ENCODE peak calls at places on chromosomes 3 and 15, in five cellular contexts. One of them, this sample, is unnamed.

GRCh38 chr15:25718597-25718996 is 144.5 kb downstream of the ATP10A start:
- DNase-seq in K562: no peak
- DNase-seq in H1: no peak
- DNase-seq in keratinocyte: no peak
- DNase-seq in HepG2: no peak
- DNase-seq in this sample: no peak

GRCh38 chr15:99409097-99409473 is 156.7 kb upstream of the MEF2A start:
- DNase-seq in K562: no peak
- DNase-seq in H1: peak; percentile 58
- DNase-seq in keratinocyte: peak; percentile 19
- DNase-seq in HepG2: peak; percentile 66
- DNase-seq in this sample: peak; percentile 60

GRCh38 chr3:64878372-64878771 is 190.6 kb upstream of the ADAMTS9 start:
- DNase-seq in K562: no peak
- DNase-seq in H1: no peak
- DNase-seq in keratinocyte: peak; percentile 13
- DNase-seq in HepG2: no peak
- DNase-seq in this sample: peak; percentile 84

GRCh38 chr3:124352143-124352528 is 360.2 kb upstream of the ROPN1 start:
- DNase-seq in K562: no peak
- DNase-seq in H1: no peak
- DNase-seq in keratinocyte: no peak
- DNase-seq in HepG2: no peak
- DNase-seq in this sample: no peak

GRCh38 chr3:187536185-187536584 is 134.0 kb downstream of the SST start:
- DNase-seq in K562: no peak
- DNase-seq in H1: no peak
- DNase-seq in keratinocyte: no peak
- DNase-seq in HepG2: no peak
- DNase-seq in this sample: no peak

GRCh38 chr3:128794067-128794768 is 68.2 kb downstream of the RAB7A start:
- DNase-seq in K562: no peak
- DNase-seq in H1: no peak
- DNase-seq in keratinocyte: peak; percentile 88
- DNase-seq in HepG2: no peak
- DNase-seq in this sample: no peak

GRCh38 chr15:42137461-42138261 is 18.8 kb downstream of the PLA2G4F start:
- DNase-seq in K562: no peak
- DNase-seq in H1: peak; percentile 56
- DNase-seq in keratinocyte: no peak
- DNase-seq in HepG2: peak; percentile 48
- DNase-seq in this sample: no peak

GRCh38 chr3:154188846-154189245 is 67.7 kb downstream of the ARHGEF26 start:
- DNase-seq in K562: no peak
- DNase-seq in H1: no peak
- DNase-seq in keratinocyte: no peak
- DNase-seq in HepG2: no peak
- DNase-seq in this sample: no peak

GRCh38 chr3:160210799-160211221 is 14.4 kb upstream of the C3orf80 start:
- DNase-seq in K562: no peak
- DNase-seq in H1: no peak
- DNase-seq in keratinocyte: no peak
- DNase-seq in HepG2: peak; percentile 11
- DNase-seq in this sample: no peak

DNA sequence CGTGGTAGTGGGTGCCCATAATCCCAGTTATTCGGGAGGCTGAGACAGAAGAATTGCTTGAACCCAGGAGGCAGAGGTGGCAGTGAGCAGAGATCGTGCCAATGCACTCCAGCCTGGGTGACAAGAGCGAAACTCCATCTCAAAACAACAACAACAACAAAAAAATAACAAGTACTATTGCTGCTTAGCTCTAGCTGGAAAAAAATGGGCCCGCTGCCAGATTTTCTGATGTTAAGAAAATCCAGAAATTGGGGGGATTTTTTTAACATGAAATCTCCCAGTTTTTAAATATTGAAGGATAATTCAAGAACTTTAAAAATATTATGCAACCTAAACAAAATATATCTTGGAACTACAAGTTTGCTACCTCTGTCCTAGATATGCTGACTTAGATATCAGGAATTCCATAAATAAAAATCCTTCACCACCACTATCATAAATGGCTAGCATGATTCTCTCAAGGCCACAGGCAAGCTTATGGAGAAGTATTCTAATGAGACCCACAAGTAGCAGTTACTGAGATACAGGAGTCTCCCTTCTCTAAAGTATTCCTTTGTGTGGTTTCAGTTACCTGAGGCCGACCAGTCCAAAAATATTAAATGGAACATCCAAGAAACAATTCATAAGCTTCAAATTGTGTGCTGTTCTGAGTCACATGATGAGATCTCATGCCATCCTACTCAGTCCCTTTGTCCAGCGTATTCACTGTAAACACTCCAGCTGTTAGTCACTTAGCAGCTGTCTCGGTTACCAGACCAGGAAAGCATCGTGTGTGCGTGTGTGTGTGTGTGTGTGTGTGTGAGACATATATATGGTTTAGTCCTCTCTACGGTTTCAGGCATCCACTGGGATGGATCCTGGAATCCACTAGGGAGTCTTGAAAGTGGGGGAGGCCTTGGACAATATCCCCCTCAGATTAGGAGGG is 277.2 kb downstream of the TBL1XR1 start:
- DNase-seq in K562: no peak
- DNase-seq in H1: no peak
- DNase-seq in keratinocyte: no peak
- DNase-seq in HepG2: peak; percentile 18
- DNase-seq in this sample: no peak
- H2AFZ ChIP-seq in K562: peak overlapping the region; percentile 87
- H2AFZ ChIP-seq in H1: peak overlapping the region; percentile 33
- H2AFZ ChIP-seq in keratinocyte: no peak overlapping the region
- H2AFZ ChIP-seq in HepG2: no peak overlapping the region
- H2AFZ ChIP-seq in this sample: peak overlapping the region; percentile 11

GRCh38 chr15:91488452-91488851 is 365.1 kb upstream of the SLCO3A1 start:
- DNase-seq in K562: no peak
- DNase-seq in H1: no peak
- DNase-seq in keratinocyte: no peak
- DNase-seq in HepG2: no peak
- DNase-seq in this sample: no peak

GRCh38 chr15:91482799-91483198 is 370.7 kb upstream of the SLCO3A1 start:
- DNase-seq in K562: peak; percentile 15
- DNase-seq in H1: no peak
- DNase-seq in keratinocyte: no peak
- DNase-seq in HepG2: no peak
- DNase-seq in this sample: no peak

GRCh38 chr15:91480426-91480825 is 373.1 kb upstream of the SLCO3A1 start:
- DNase-seq in K562: no peak
- DNase-seq in H1: no peak
- DNase-seq in keratinocyte: no peak
- DNase-seq in HepG2: no peak
- DNase-seq in this sample: no peak

GRCh38 chr15:91478717-91479191 is 374.8 kb upstream of the SLCO3A1 start:
- DNase-seq in K562: peak; percentile 55
- DNase-seq in H1: no peak
- DNase-seq in keratinocyte: no peak
- DNase-seq in HepG2: no peak
- DNase-seq in this sample: no peak

GRCh38 chr15:91484141-91484540 is 369.4 kb upstream of the SLCO3A1 start:
- DNase-seq in K562: no peak
- DNase-seq in H1: no peak
- DNase-seq in keratinocyte: no peak
- DNase-seq in HepG2: no peak
- DNase-seq in this sample: no peak
- H3K4me1 ChIP-seq in K562: peaks cover 12% of the 10 kb centered on the region
- H3K4me1 ChIP-seq in H1: no peaks in the 10 kb centered on the region
- H3K4me1 ChIP-seq in keratinocyte: no peaks in the 10 kb centered on the region
- H3K4me1 ChIP-seq in HepG2: no peaks in the 10 kb centered on the region
- H3K4me1 ChIP-seq in this sample: peaks cover 5% of the 10 kb centered on the region

DNA sequence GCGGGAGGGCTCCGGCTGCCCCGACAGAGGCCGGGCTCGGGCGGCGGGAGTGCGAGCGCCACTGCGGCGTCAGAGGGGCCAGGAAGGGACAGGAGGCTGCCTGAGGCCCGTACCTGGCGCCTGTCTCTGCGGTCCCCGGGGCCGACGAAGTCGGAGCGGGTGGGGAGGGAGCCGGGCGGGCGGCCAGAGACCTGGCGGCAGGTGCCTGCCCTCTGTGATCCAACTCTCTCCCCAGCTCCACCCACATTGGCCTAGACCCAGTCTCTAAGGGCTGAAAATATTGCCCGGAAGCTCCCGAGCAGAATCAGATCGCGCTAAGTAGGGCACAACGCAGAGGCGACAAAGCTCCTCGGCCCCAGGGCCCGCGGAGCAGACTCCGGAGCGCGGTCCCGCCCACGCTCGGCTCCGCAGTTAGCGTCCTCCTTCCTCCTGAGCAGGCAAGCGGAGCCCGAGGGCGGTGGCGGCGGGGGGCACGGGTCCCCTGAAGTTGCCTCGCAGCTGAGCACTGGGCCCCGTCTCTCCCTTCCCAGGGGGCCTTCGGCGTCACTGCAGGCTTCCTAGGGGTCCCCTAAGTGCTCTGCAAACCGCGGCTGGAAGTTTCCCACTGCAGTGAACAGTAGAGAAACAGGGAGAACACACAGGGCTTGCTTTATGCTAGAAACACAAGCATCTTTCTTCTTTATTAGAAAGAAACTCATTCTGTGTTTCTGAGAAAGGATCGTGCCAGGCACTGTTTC is at the start of gene MAN2A2:
- DNase-seq in K562: peak; percentile 80
- DNase-seq in H1: peak; percentile 82
- DNase-seq in keratinocyte: no peak
- DNase-seq in HepG2: peak; percentile 15
- DNase-seq in this sample: no peak
- TF ChIP-seq EZH2 in K562: no peak
- TF ChIP-seq EZH2 in H1: peak; percentile 52
- TF ChIP-seq EZH2 in keratinocyte: no peak
- TF ChIP-seq EZH2 in HepG2: no peak
- TF ChIP-seq EZH2 in this sample: no peak

GRCh38 chr15:64930778-64931240 is 19.1 kb downstream of the ANKDD1A start:
- DNase-seq in K562: no peak
- DNase-seq in H1: peak; percentile 39
- DNase-seq in keratinocyte: no peak
- DNase-seq in HepG2: no peak
- DNase-seq in this sample: no peak
- H2AFZ ChIP-seq in K562: no peak overlapping the region
- H2AFZ ChIP-seq in H1: no peak overlapping the region
- H2AFZ ChIP-seq in keratinocyte: no peak overlapping the region
- H2AFZ ChIP-seq in HepG2: no peak overlapping the region
- H2AFZ ChIP-seq in this sample: no peak overlapping the region

GRCh38 chr15:64099379-64099778 is 3.6 kb downstream of the SNX1 start:
- DNase-seq in K562: no peak
- DNase-seq in H1: no peak
- DNase-seq in keratinocyte: no peak
- DNase-seq in HepG2: no peak
- DNase-seq in this sample: no peak
- H3K4me1 ChIP-seq in K562: peaks cover 12% of the 10 kb centered on the region
- H3K4me1 ChIP-seq in H1: peaks cover 6% of the 10 kb centered on the region
- H3K4me1 ChIP-seq in keratinocyte: peaks cover 40% of the 10 kb centered on the region
- H3K4me1 ChIP-seq in HepG2: peaks cover 56% of the 10 kb centered on the region
- H3K4me1 ChIP-seq in this sample: peaks cover 19% of the 10 kb centered on the region

DNA sequence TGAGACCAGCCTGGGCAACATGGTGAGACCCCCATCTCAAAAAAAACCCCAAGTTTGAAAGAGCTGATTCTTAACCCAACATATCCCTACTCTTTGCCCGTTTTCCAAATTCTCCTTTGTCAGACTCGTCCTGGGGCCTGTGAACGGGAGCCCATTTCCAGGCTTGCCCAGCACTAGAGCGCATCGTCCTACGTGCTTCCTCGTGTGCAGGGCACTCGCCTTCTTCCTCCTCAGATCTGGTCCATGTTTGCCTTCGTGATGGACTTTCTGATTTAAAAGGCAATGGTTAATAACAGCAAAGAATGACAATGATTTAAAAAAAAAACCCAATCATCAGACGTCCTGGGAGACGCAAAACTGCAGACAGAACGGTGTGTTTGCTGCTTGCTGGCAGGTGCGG is 10.1 kb downstream of the MELTF start:
- DNase-seq in K562: no peak
- DNase-seq in H1: no peak
- DNase-seq in keratinocyte: no peak
- DNase-seq in HepG2: no peak
- DNase-seq in this sample: no peak
- TF ChIP-seq EZH2 in K562: no peak
- TF ChIP-seq EZH2 in H1: no peak
- TF ChIP-seq EZH2 in keratinocyte: no peak
- TF ChIP-seq EZH2 in HepG2: no peak
- TF ChIP-seq EZH2 in this sample: no peak

This sample was measured in PC-9.